ENCODE peak calls at places on chromosomes 13 and 19, in six cellular contexts. One of them, this sample, is unnamed.

GRCh38 chr13:48319458-48320395 is 16.2 kb downstream of the RB1 start:
- DNase-seq in mucosa of descending colon: no peak
- DNase-seq in testis: no peak
- DNase-seq in IMR-90: no peak
- DNase-seq in suprapubic skin: no peak
- DNase-seq in BJ: no peak
- DNase-seq in this sample: no peak

GRCh38 chr13:29143864-29144263 is 323.7 kb downstream of the MTUS2 start:
- DNase-seq in suprapubic skin: no peak
- DNase-seq in IMR-90: no peak
- DNase-seq in testis: no peak
- DNase-seq in BJ: no peak
- DNase-seq in mucosa of descending colon: no peak
- DNase-seq in this sample: no peak

GRCh38 chr19:14056069-14056666 is 5.7 kb downstream of the PALM3 start:
- DNase-seq in IMR-90: no peak
- DNase-seq in testis: no peak
- DNase-seq in suprapubic skin: no peak
- DNase-seq in mucosa of descending colon: no peak
- DNase-seq in BJ: no peak
- DNase-seq in this sample: no peak

GRCh38 chr19:55113570-55114039 is 3.8 kb downstream of the PPP1R12C start:
- DNase-seq in suprapubic skin: peak
- DNase-seq in IMR-90: peak
- DNase-seq in testis: peak
- DNase-seq in mucosa of descending colon: peak
- DNase-seq in BJ: peak
- DNase-seq in this sample: peak

GRCh38 chr13:46355906-46356305 is 31.1 kb downstream of the RUBCNL start:
- DNase-seq in mucosa of descending colon: no peak
- DNase-seq in testis: no peak
- DNase-seq in IMR-90: no peak
- DNase-seq in BJ: no peak
- DNase-seq in suprapubic skin: no peak
- DNase-seq in this sample: peak

GRCh38 chr19:58579473-58580142 is 6.5 kb upstream of the MZF1 start:
- DNase-seq in mucosa of descending colon: no peak
- DNase-seq in IMR-90: no peak
- DNase-seq in testis: no peak
- DNase-seq in suprapubic skin: no peak
- DNase-seq in BJ: no peak
- DNase-seq in this sample: no peak

GRCh38 chr13:30481241-30481760 is 15.6 kb upstream of the HMGB1 start:
- DNase-seq in BJ: no peak
- DNase-seq in mucosa of descending colon: no peak
- DNase-seq in suprapubic skin: no peak
- DNase-seq in IMR-90: no peak
- DNase-seq in testis: no peak
- DNase-seq in this sample: no peak

GRCh38 chr19:50158577-50158976 is 4.5 kb downstream of the IZUMO2 start:
- DNase-seq in suprapubic skin: no peak
- DNase-seq in IMR-90: no peak
- DNase-seq in BJ: no peak
- DNase-seq in testis: no peak
- DNase-seq in mucosa of descending colon: no peak
- DNase-seq in this sample: no peak

GRCh38 chr19:51337141-51337860 is 4.6 kb downstream of the VSIG10L start:
- DNase-seq in BJ: no peak
- DNase-seq in IMR-90: no peak
- DNase-seq in mucosa of descending colon: no peak
- DNase-seq in suprapubic skin: no peak
- DNase-seq in testis: no peak
- DNase-seq in this sample: no peak

GRCh38 chr19:56110515-56111448 is 10.3 kb downstream of the ZNF787 start:
- DNase-seq in BJ: no peak
- DNase-seq in IMR-90: peak
- DNase-seq in mucosa of descending colon: peak
- DNase-seq in testis: peak
- DNase-seq in suprapubic skin: peak
- DNase-seq in this sample: peak

GRCh38 chr19:4386038-4386782 is 14.1 kb downstream of the SH3GL1 start:
- DNase-seq in IMR-90: peak
- DNase-seq in testis: no peak
- DNase-seq in suprapubic skin: no peak
- DNase-seq in mucosa of descending colon: no peak
- DNase-seq in BJ: no peak
- DNase-seq in this sample: no peak

GRCh38 chr19:6092329-6093286 is 17.7 kb downstream of the RFX2 start:
- DNase-seq in IMR-90: peak
- DNase-seq in suprapubic skin: peak
- DNase-seq in testis: peak
- DNase-seq in BJ: peak
- DNase-seq in mucosa of descending colon: peak
- DNase-seq in this sample: peak

GRCh38 chr13:46129955-46130354 is 25.1 kb upstream of the CPB2 start:
- DNase-seq in IMR-90: no peak
- DNase-seq in testis: no peak
- DNase-seq in suprapubic skin: no peak
- DNase-seq in BJ: no peak
- DNase-seq in mucosa of descending colon: no peak
- DNase-seq in this sample: no peak

GRCh38 chr19:16615788-16616187 is 12.2 kb downstream of the MED26 start:
- DNase-seq in IMR-90: no peak
- DNase-seq in testis: no peak
- DNase-seq in mucosa of descending colon: no peak
- DNase-seq in suprapubic skin: no peak
- DNase-seq in BJ: no peak
- DNase-seq in this sample: no peak

GRCh38 chr13:20160346-20161274 is at the start of gene GJA3:
- DNase-seq in BJ: no peak
- DNase-seq in IMR-90: peak
- DNase-seq in suprapubic skin: no peak
- DNase-seq in mucosa of descending colon: peak
- DNase-seq in testis: peak
- DNase-seq in this sample: peak

GRCh38 chr13:20165417-20166257 is 4.8 kb upstream of the GJA3 start:
- DNase-seq in IMR-90: peak
- DNase-seq in suprapubic skin: no peak
- DNase-seq in BJ: no peak
- DNase-seq in mucosa of descending colon: no peak
- DNase-seq in testis: no peak
- DNase-seq in this sample: no peak

GRCh38 chr13:20159646-20160345 is 1.1 kb downstream of the GJA3 start:
- DNase-seq in IMR-90: peak
- DNase-seq in BJ: no peak
- DNase-seq in suprapubic skin: no peak
- DNase-seq in testis: no peak
- DNase-seq in mucosa of descending colon: no peak
- DNase-seq in this sample: peak

GRCh38 chr13:20161275-20161950 is 561 bp upstream of the GJA3 start:
- DNase-seq in testis: peak
- DNase-seq in BJ: no peak
- DNase-seq in suprapubic skin: no peak
- DNase-seq in IMR-90: no peak
- DNase-seq in mucosa of descending colon: peak
- DNase-seq in this sample: no peak

GRCh38 chr13:20161951-20162300 is 1.1 kb upstream of the GJA3 start:
- DNase-seq in BJ: no peak
- DNase-seq in suprapubic skin: no peak
- DNase-seq in testis: no peak
- DNase-seq in IMR-90: no peak
- DNase-seq in mucosa of descending colon: no peak
- DNase-seq in this sample: no peak
- H3K4me3 ChIP-seq in BJ: no peak
- H3K4me3 ChIP-seq in suprapubic skin: peak
- H3K4me3 ChIP-seq in testis: peak
- H3K4me3 ChIP-seq in IMR-90: no peak
- H3K4me3 ChIP-seq in mucosa of descending colon: no peak
- H3K4me3 ChIP-seq in this sample: no peak

DNA sequence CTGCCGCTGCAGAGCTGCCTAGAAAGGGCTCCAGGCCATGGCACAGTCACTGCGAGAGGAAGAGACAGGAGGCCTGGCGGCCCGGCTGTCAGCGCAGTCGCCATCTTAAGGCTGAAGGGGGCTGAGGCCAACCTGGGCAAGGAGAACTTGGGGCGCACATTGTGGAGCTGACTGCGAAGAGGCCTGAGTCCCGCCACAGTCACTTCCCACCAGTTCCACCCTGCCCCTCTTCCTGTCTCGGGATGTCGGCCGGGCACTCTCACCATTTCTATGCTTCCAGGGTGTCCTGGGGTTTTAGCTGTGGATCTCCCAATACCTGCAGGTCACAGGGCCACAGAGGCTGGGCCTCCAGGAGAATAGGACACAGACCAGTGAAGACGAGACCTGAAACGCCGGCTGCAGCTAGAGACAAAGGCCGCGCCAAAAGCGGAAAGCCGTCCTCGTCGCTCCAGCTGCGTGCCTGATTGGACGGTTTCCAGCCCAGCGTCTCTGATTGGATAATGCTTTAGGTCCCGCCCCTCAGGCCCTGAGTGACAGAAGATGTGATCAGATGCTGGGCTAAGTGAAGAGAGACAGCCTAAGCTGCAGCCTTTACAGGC is 71.1 kb downstream of the ZNF486 start:
- DNase-seq in BJ: peak
- DNase-seq in mucosa of descending colon: peak
- DNase-seq in suprapubic skin: peak
- DNase-seq in testis: peak
- DNase-seq in IMR-90: peak
- DNase-seq in this sample: peak
- TF ChIP-seq CTCF in BJ: no peak
- TF ChIP-seq CTCF in mucosa of descending colon: no peak
- TF ChIP-seq CTCF in suprapubic skin: no peak
- TF ChIP-seq CTCF in testis: no peak
- TF ChIP-seq CTCF in IMR-90: no peak
- TF ChIP-seq CTCF in this sample: no peak

GRCh38 chr13:108272333-108272732 is 2.8 kb downstream of the TNFSF13B start:
- DNase-seq in testis: no peak
- DNase-seq in mucosa of descending colon: no peak
- DNase-seq in suprapubic skin: no peak
- DNase-seq in BJ: no peak
- DNase-seq in IMR-90: peak
- DNase-seq in this sample: peak

GRCh38 chr13:108270442-108270841 is 924 bp downstream of the TNFSF13B start:
- DNase-seq in suprapubic skin: no peak
- DNase-seq in testis: no peak
- DNase-seq in mucosa of descending colon: no peak
- DNase-seq in IMR-90: no peak
- DNase-seq in BJ: no peak
- DNase-seq in this sample: no peak

GRCh38 chr13:108278466-108278865 is 8.9 kb downstream of the TNFSF13B start:
- DNase-seq in BJ: no peak
- DNase-seq in IMR-90: no peak
- DNase-seq in mucosa of descending colon: no peak
- DNase-seq in suprapubic skin: no peak
- DNase-seq in testis: no peak
- DNase-seq in this sample: no peak

GRCh38 chr13:108274718-108275117 is 5.2 kb downstream of the TNFSF13B start:
- DNase-seq in mucosa of descending colon: no peak
- DNase-seq in IMR-90: no peak
- DNase-seq in testis: no peak
- DNase-seq in BJ: no peak
- DNase-seq in suprapubic skin: no peak
- DNase-seq in this sample: no peak

DNA sequence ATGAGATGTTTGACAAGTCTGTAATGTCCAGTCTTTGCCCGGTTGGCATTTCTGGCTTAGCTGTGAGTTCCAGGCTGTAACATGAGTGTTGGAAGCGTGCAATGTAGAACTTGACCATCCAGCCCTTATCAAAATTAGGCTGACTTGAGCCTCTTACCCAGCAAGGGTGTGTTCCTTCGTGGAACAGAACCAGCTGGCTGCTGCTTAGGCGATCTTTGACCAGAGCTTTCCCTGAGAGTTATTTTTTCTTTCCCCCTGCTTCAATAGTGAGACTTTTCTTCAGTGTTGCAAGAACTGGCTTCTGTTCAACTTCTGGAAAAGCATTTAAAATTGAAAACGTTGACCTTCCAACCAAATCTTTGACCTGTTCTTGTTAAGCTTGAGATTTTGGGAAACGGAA is 6.5 kb downstream of the TNFSF13B start:
- DNase-seq in BJ: no peak
- DNase-seq in suprapubic skin: peak
- DNase-seq in testis: peak
- DNase-seq in mucosa of descending colon: no peak
- DNase-seq in IMR-90: no peak
- DNase-seq in this sample: peak
- H3K4me3 ChIP-seq in BJ: no peak
- H3K4me3 ChIP-seq in suprapubic skin: no peak
- H3K4me3 ChIP-seq in testis: no peak
- H3K4me3 ChIP-seq in mucosa of descending colon: no peak
- H3K4me3 ChIP-seq in IMR-90: no peak
- H3K4me3 ChIP-seq in this sample: no peak

GRCh38 chr19:46470376-46470775 is 987 bp downstream of the PNMA8A start:
- DNase-seq in testis: no peak
- DNase-seq in suprapubic skin: no peak
- DNase-seq in mucosa of descending colon: no peak
- DNase-seq in BJ: no peak
- DNase-seq in IMR-90: no peak
- DNase-seq in this sample: no peak

GRCh38 chr19:46461537-46461936 is 9.8 kb downstream of the PNMA8A start:
- DNase-seq in mucosa of descending colon: no peak
- DNase-seq in IMR-90: no peak
- DNase-seq in testis: no peak
- DNase-seq in suprapubic skin: no peak
- DNase-seq in BJ: no peak
- DNase-seq in this sample: no peak

GRCh38 chr19:46469541-46470185 is 1.7 kb downstream of the PNMA8A start:
- DNase-seq in testis: no peak
- DNase-seq in BJ: no peak
- DNase-seq in IMR-90: no peak
- DNase-seq in mucosa of descending colon: no peak
- DNase-seq in suprapubic skin: no peak
- DNase-seq in this sample: no peak

GRCh38 chr19:46471116-46471733 is at the start of gene PNMA8A:
- DNase-seq in mucosa of descending colon: no peak
- DNase-seq in IMR-90: peak
- DNase-seq in suprapubic skin: peak
- DNase-seq in testis: peak
- DNase-seq in BJ: no peak
- DNase-seq in this sample: peak

DNA sequence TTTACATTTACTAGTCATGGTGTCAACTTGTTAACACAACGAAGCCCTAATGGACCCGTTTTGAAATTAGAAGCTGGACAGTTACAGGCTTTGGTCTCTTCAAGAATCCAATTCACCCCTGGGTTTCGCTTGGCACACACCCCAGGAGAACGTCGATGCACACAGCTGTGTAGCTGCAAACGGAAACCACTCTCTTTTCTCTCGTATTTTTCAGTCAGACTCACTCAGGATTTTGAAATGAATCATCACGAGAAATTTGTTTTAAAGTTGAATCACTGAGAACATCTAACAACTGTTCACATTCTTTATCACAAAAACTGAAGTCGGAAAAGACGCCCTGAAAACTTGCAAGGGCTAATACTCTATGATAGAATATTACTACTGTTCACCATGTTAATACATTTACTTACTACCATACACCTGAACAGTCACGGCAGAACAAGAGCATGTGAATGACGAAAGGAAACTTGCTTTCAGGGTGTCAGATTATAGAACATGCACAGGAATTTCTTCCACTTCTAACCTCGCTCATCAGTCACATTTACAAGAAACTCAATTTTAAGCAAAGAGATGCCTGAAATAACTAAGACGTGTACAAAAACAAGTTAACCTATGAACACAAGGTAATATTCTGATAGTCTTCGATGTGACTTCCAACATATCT is 4.7 kb downstream of the PNMA8A start:
- DNase-seq in BJ: peak
- DNase-seq in IMR-90: peak
- DNase-seq in testis: no peak
- DNase-seq in mucosa of descending colon: no peak
- DNase-seq in suprapubic skin: no peak
- DNase-seq in this sample: peak
- TF ChIP-seq CTCF in BJ: no peak
- TF ChIP-seq CTCF in IMR-90: no peak
- TF ChIP-seq CTCF in testis: no peak
- TF ChIP-seq CTCF in mucosa of descending colon: no peak
- TF ChIP-seq CTCF in suprapubic skin: no peak
- TF ChIP-seq CTCF in this sample: no peak

This sample was measured in choroid plexus epithelial cell.